ENCODE peak calls at places on chromosomes 16 and 17, in six cellular contexts. One of them, this sample, is unnamed.

GRCh38 chr16:30839523-30840227 is 52.7 kb upstream of the ZNF629 start:
- DNase-seq in cardiac muscle cell: peak; percentile 58
- DNase-seq in heart left ventricle: no peak
- DNase-seq in uterus: no peak
- DNase-seq in H9: no peak
- DNase-seq in mammary epithelial cell: no peak
- DNase-seq in this sample: no peak

GRCh38 chr17:42459983-42460300 is 1.3 kb downstream of the ATP6V0A1 start:
- DNase-seq in uterus: no peak
- DNase-seq in mammary epithelial cell: peak; percentile 54
- DNase-seq in cardiac muscle cell: peak; percentile 48
- DNase-seq in H9: no peak
- DNase-seq in heart left ventricle: no peak
- DNase-seq in this sample: no peak

GRCh38 chr16:711548-712320 is 3.2 kb upstream of the METRN start:
- DNase-seq in cardiac muscle cell: peak; percentile 86
- DNase-seq in mammary epithelial cell: no peak
- DNase-seq in H9: peak; percentile 85
- DNase-seq in heart left ventricle: peak; percentile 78
- DNase-seq in uterus: peak; percentile 72
- DNase-seq in this sample: peak; percentile 80

GRCh38 chr17:79629548-79630049 is 18.7 kb upstream of the RBFOX3 start:
- DNase-seq in cardiac muscle cell: no peak
- DNase-seq in uterus: no peak
- DNase-seq in H9: no peak
- DNase-seq in heart left ventricle: no peak
- DNase-seq in mammary epithelial cell: no peak
- DNase-seq in this sample: no peak

GRCh38 chr17:76529643-76530488 is 7.6 kb downstream of the CYGB start:
- DNase-seq in mammary epithelial cell: peak; percentile 38
- DNase-seq in heart left ventricle: peak; percentile 95
- DNase-seq in cardiac muscle cell: peak; percentile 49
- DNase-seq in H9: no peak
- DNase-seq in uterus: peak; percentile 87
- DNase-seq in this sample: no peak

GRCh38 chr17:81994593-81995462 is 17.4 kb downstream of the ASPSCR1 start:
- DNase-seq in mammary epithelial cell: no peak
- DNase-seq in cardiac muscle cell: no peak
- DNase-seq in heart left ventricle: no peak
- DNase-seq in H9: no peak
- DNase-seq in uterus: no peak
- DNase-seq in this sample: no peak

GRCh38 chr16:75306102-75306762 is 54.8 kb upstream of the BCAR1 start:
- DNase-seq in uterus: no peak
- DNase-seq in heart left ventricle: no peak
- DNase-seq in cardiac muscle cell: no peak
- DNase-seq in H9: no peak
- DNase-seq in mammary epithelial cell: no peak
- DNase-seq in this sample: no peak

GRCh38 chr16:10738231-10739077 is 5.2 kb upstream of the NUBP1 start:
- DNase-seq in H9: peak; percentile 36
- DNase-seq in cardiac muscle cell: no peak
- DNase-seq in mammary epithelial cell: peak; percentile 89
- DNase-seq in uterus: peak; percentile 50
- DNase-seq in heart left ventricle: peak; percentile 95
- DNase-seq in this sample: no peak

GRCh38 chr16:87033541-87034300 is 283.5 kb downstream of the C16orf95 start:
- DNase-seq in mammary epithelial cell: no peak
- DNase-seq in heart left ventricle: peak; percentile 65
- DNase-seq in H9: no peak
- DNase-seq in uterus: no peak
- DNase-seq in cardiac muscle cell: peak; percentile 48
- DNase-seq in this sample: no peak

GRCh38 chr16:66750279-66751134 is 902 bp downstream of the DYNC1LI2 start:
- DNase-seq in uterus: no peak
- DNase-seq in H9: no peak
- DNase-seq in mammary epithelial cell: peak; percentile 9
- DNase-seq in cardiac muscle cell: no peak
- DNase-seq in heart left ventricle: no peak
- DNase-seq in this sample: no peak

GRCh38 chr17:48633266-48633816 is 7.2 kb upstream of the HOXB9 start:
- DNase-seq in cardiac muscle cell: no peak
- DNase-seq in uterus: no peak
- DNase-seq in mammary epithelial cell: no peak
- DNase-seq in H9: peak; percentile 63
- DNase-seq in heart left ventricle: no peak
- DNase-seq in this sample: no peak

GRCh38 chr16:35186045-35186759 is 1726.8 kb downstream of the TP53TG3F start:
- DNase-seq in cardiac muscle cell: no peak
- DNase-seq in H9: no peak
- DNase-seq in mammary epithelial cell: no peak
- DNase-seq in heart left ventricle: no peak
- DNase-seq in uterus: no peak
- DNase-seq in this sample: no peak
- H3K9me3 ChIP-seq in cardiac muscle cell: peaks cover 4% of the 10 kb centered on the region
- H3K9me3 ChIP-seq in H9: peaks cover 88% of the 10 kb centered on the region
- H3K9me3 ChIP-seq in mammary epithelial cell: peaks cover 18% of the 10 kb centered on the region
- H3K9me3 ChIP-seq in heart left ventricle: no peaks in the 10 kb centered on the region
- H3K9me3 ChIP-seq in uterus: no peaks in the 10 kb centered on the region
- H3K9me3 ChIP-seq in this sample: peaks cover 18% of the 10 kb centered on the region

GRCh38 chr16:20674684-20675487 is 22.6 kb downstream of the ACSM1 start:
- DNase-seq in heart left ventricle: no peak
- DNase-seq in H9: no peak
- DNase-seq in cardiac muscle cell: no peak
- DNase-seq in mammary epithelial cell: peak; percentile 15
- DNase-seq in uterus: peak; percentile 31
- DNase-seq in this sample: no peak
- H3K27ac ChIP-seq in heart left ventricle: peak overlapping the region; percentile 46
- H3K27ac ChIP-seq in H9: no peak overlapping the region
- H3K27ac ChIP-seq in cardiac muscle cell: no peak overlapping the region
- H3K27ac ChIP-seq in mammary epithelial cell: no peak overlapping the region
- H3K27ac ChIP-seq in uterus: peak overlapping the region; percentile 94
- H3K27ac ChIP-seq in this sample: no peak overlapping the region

GRCh38 chr16:49855280-49855821 is 561 bp downstream of the ZNF423 start:
- DNase-seq in H9: peak; percentile 86
- DNase-seq in heart left ventricle: peak; percentile 91
- DNase-seq in mammary epithelial cell: peak; percentile 71
- DNase-seq in uterus: peak; percentile 89
- DNase-seq in cardiac muscle cell: peak; percentile 93
- DNase-seq in this sample: peak; percentile 55

GRCh38 chr16:49855822-49856740 is at the start of gene ZNF423:
- DNase-seq in mammary epithelial cell: no peak
- DNase-seq in H9: no peak
- DNase-seq in heart left ventricle: peak; percentile 49
- DNase-seq in cardiac muscle cell: peak; percentile 66
- DNase-seq in uterus: peak; percentile 40
- DNase-seq in this sample: no peak

GRCh38 chr16:49857423-49858181 is 1.7 kb upstream of the ZNF423 start:
- DNase-seq in H9: peak; percentile 88
- DNase-seq in heart left ventricle: peak; percentile 69
- DNase-seq in cardiac muscle cell: peak; percentile 80
- DNase-seq in mammary epithelial cell: peak; percentile 37
- DNase-seq in uterus: peak; percentile 59
- DNase-seq in this sample: peak; percentile 48

GRCh38 chr16:49858200-49859129 is 2.6 kb upstream of the ZNF423 start:
- DNase-seq in cardiac muscle cell: peak; percentile 74
- DNase-seq in heart left ventricle: peak; percentile 74
- DNase-seq in H9: peak; percentile 67
- DNase-seq in mammary epithelial cell: peak; percentile 12
- DNase-seq in uterus: peak; percentile 77
- DNase-seq in this sample: no peak

DNA sequence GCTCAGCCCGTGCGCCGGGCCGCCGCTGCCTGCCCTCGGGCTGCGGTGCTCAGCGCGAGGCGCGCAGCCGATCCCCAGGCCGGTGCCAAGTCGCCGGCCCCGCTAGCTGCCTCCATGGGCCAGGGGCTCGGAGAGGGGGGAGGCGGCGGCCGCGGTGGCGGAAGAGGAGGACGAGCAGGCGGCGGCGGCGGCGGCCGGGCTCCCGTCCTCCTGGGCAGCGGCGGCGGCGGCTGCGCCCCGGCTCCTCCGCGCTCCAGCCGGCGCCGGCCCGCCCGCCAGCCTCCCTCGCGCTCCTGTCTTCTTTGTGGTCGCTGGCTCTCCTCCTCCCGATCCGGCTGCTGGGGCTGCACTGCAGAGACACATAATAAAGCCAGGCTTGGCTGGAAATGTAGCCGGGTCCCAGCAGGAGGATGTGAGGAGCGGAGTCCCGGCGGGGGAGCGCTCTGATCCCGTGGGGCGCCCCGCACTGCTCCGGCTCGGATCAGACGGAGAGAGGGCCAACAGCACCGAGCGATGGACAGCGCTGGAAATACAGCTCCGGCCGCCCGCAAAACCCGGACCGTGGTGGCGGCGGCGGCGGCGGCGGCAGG is 924 bp upstream of the ZNF423 start:
- DNase-seq in cardiac muscle cell: peak; percentile 87
- DNase-seq in heart left ventricle: peak; percentile 89
- DNase-seq in mammary epithelial cell: peak; percentile 73
- DNase-seq in H9: peak; percentile 76
- DNase-seq in uterus: peak; percentile 78
- DNase-seq in this sample: no peak
- TF ChIP-seq CTCF in cardiac muscle cell: peak; percentile 37
- TF ChIP-seq CTCF in heart left ventricle: peak; percentile 48
- TF ChIP-seq CTCF in mammary epithelial cell: no peak
- TF ChIP-seq CTCF in H9: no peak
- TF ChIP-seq CTCF in uterus: no peak
- TF ChIP-seq CTCF in this sample: no peak

DNA sequence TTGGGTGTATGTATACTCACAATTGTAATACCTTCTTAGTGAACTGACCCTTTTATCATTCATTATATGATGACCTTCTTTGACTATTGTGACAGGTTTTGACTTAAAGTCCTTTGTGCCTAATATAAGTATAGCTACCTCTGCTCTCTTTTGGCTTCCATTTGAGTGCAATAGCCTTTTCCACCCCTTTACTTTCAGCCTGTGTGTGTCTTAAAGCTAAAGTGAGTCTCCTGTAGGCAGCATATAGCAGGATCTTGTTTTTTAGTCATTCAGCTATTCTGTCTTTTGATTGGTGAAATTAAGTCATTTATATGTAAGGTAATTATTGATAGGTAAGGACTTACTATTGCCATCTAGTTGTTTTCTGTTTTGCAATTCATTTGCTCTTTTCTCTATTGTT is 15.9 kb upstream of the TBX4 start:
- DNase-seq in cardiac muscle cell: no peak
- DNase-seq in H9: no peak
- DNase-seq in heart left ventricle: no peak
- DNase-seq in uterus: no peak
- DNase-seq in mammary epithelial cell: no peak
- DNase-seq in this sample: no peak
- H3K9me3 ChIP-seq in cardiac muscle cell: no peaks in the 10 kb centered on the region
- H3K9me3 ChIP-seq in H9: no peaks in the 10 kb centered on the region
- H3K9me3 ChIP-seq in heart left ventricle: peaks cover 32% of the 10 kb centered on the region
- H3K9me3 ChIP-seq in uterus: peaks cover 9% of the 10 kb centered on the region
- H3K9me3 ChIP-seq in mammary epithelial cell: no peaks in the 10 kb centered on the region
- H3K9me3 ChIP-seq in this sample: peaks cover 15% of the 10 kb centered on the region

This sample was measured in CD4-positive, alpha-beta T cell.